ENCODE peak calls at places on chromosomes 13 and 19, in six cellular contexts. M, F, S, P, R and D are unnamed samples.
A peak's percentile ranks its signal among the peaks of the same experiment; 100 is the strongest.

GRCh38 chr13:50203256-50204083 is 188.2 kb downstream of the KCNRG start:
- DNase-seq in M (no peak), F (no peak), S (no peak), P (no peak), R (no peak), D (no peak)

GRCh38 chr13:96053003-96053703 is at the start of gene UGGT2:
- DNase-seq in M (peak; percentile 97), F (peak; percentile 94), S (peak; percentile 85), P (peak; percentile 97), R (peak; percentile 95), D (no peak)

GRCh38 chr13:37918116-37919100 is 48.8 kb upstream of the TRPC4 start:
- DNase-seq in M (no peak), F (no peak), S (no peak), P (no peak), R (no peak), D (no peak)

GRCh38 chr13:112202966-112203365 is 136.0 kb downstream of the SOX1 start:
- DNase-seq in M (no peak), F (no peak), S (no peak), P (no peak), R (no peak), D (no peak)

GRCh38 chr13:19810996-19811881 is 28.5 kb upstream of the PSPC1 start:
- DNase-seq in M (no peak), F (no peak), S (no peak), P (no peak), R (no peak), D (no peak)

GRCh38 chr19:29271911-29272310 is 59.0 kb upstream of the UQCRFS1 start:
- DNase-seq in M (no peak), F (no peak), S (no peak), P (no peak), R (no peak), D (no peak)

GRCh38 chr19:1935484-1936208 is 5.3 kb upstream of the CSNK1G2 start:
- DNase-seq in M (peak; percentile 64), F (no peak), S (no peak), P (no peak), R (no peak), D (no peak)

GRCh38 chr13:101649490-101650126 is 197.1 kb downstream of the ITGBL1 start:
- DNase-seq in M (no peak), F (no peak), S (peak; percentile 46), P (no peak), R (no peak), D (peak; percentile 88)

GRCh38 chr13:44379885-44380284 is 6.3 kb downstream of the SERP2 start:
- DNase-seq in M (no peak), F (no peak), S (no peak), P (no peak), R (no peak), D (no peak)

GRCh38 chr19:40283414-40284250 is 1.5 kb downstream of the AKT2 start:
- DNase-seq in M (peak; percentile 90), F (peak; percentile 66), S (no peak), P (no peak), R (no peak), D (no peak)

GRCh38 chr13:24263652-24264051 is 45.7 kb upstream of the C1QTNF9 start:
- DNase-seq in M (no peak), F (no peak), S (no peak), P (no peak), R (no peak), D (no peak)

GRCh38 chr13:27794921-27795717 is 2.8 kb downstream of the GSX1 start:
- DNase-seq in M (no peak), F (no peak), S (no peak), P (no peak), R (no peak), D (no peak)

GRCh38 chr13:44382635-44383145 is 9.1 kb downstream of the SERP2 start:
- DNase-seq in M (no peak), F (no peak), S (no peak), P (peak; percentile 66), R (peak; percentile 63), D (no peak)

GRCh38 chr13:95784161-95784880 is 107.4 kb downstream of the DNAJC3 start:
- DNase-seq in M (no peak), F (no peak), S (no peak), P (no peak), R (no peak), D (peak; percentile 64)

GRCh38 chr13:86946734-86947133 is 724.4 kb upstream of the SLITRK5 start:
- DNase-seq in M (no peak), F (no peak), S (no peak), P (no peak), R (no peak), D (no peak)

GRCh38 chr19:50790365-50790825 is at the start of gene ACP4:
- DNase-seq in M (no peak), F (no peak), S (no peak), P (no peak), R (no peak), D (no peak)

GRCh38 chr19:41263042-41263849 is 926 bp upstream of the HNRNPUL1 start:
- DNase-seq in M (peak; percentile 73), F (peak; percentile 70), S (peak; percentile 68), P (peak; percentile 66), R (peak; percentile 82), D (peak; percentile 10)

GRCh38 chr13:97385146-97385545 is 48.8 kb upstream of the RAP2A start:
- DNase-seq in M (no peak), F (no peak), S (no peak), P (no peak), R (no peak), D (no peak)

GRCh38 chr13:59746291-59746962 is 417.3 kb downstream of the DIAPH3 start:
- DNase-seq in M (no peak), F (no peak), S (no peak), P (no peak), R (no peak), D (no peak)

GRCh38 chr13:49098771-49099512 is 121.2 kb upstream of the MLNR start:
- DNase-seq in M (no peak), F (no peak), S (no peak), P (no peak), R (no peak), D (no peak)

GRCh38 chr13:49100637-49101570 is 119.2 kb upstream of the MLNR start:
- DNase-seq in M (no peak), F (no peak), S (no peak), P (no peak), R (no peak), D (no peak)

GRCh38 chr13:49098198-49098597 is 121.9 kb upstream of the MLNR start:
- DNase-seq in M (no peak), F (no peak), S (no peak), P (no peak), R (no peak), D (no peak)

GRCh38 chr13:49097374-49097773 is 121.7 kb downstream of the FNDC3A start:
- DNase-seq in M (no peak), F (no peak), S (no peak), P (no peak), R (no peak), D (no peak)

DNA sequence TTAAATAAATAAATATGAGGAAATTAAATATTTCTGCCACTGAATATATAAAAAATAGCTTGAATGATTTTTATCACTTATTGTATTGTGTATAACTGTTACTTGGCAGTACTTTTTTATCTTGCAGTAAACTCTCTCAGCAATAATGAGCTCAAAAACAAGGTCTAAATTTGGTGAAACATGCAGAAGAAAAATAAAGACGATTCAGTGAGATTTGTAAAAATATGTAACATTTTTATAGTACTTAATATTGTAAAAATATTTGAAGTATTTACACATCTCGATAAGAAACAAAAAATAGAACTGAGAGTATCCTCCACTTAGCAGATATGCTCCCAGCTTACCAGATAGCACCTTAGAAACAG is 120.6 kb upstream of the MLNR start:
- DNase-seq in M (no peak), F (no peak), S (no peak), P (no peak), R (no peak), D (no peak)
- TF ChIP-seq CTCF in M (no peak), F (no peak), S (no peak), P (no peak), R (no peak), D (no peak)

GRCh38 chr19:43502419-43502976 is 2.0 kb downstream of the PHLDB3 start:
- DNase-seq in M (no peak), F (no peak), S (no peak), P (no peak), R (no peak), D (no peak)
- H3K4me3 ChIP-seq in M (peak overlapping the region; percentile 76), F (no peak overlapping the region), S (peak overlapping the region; percentile 3), P (no peak overlapping the region), R (no peak overlapping the region), D (no peak overlapping the region)

GRCh38 chr13:36847541-36848045 is 28.6 kb downstream of the RFXAP start:
- DNase-seq in M (no peak), F (no peak), S (no peak), P (peak; percentile 51), R (no peak), D (no peak)

GRCh38 chr13:36850790-36851438 is 31.9 kb downstream of the RFXAP start:
- DNase-seq in M (no peak), F (no peak), S (no peak), P (no peak), R (no peak), D (no peak)

DNA sequence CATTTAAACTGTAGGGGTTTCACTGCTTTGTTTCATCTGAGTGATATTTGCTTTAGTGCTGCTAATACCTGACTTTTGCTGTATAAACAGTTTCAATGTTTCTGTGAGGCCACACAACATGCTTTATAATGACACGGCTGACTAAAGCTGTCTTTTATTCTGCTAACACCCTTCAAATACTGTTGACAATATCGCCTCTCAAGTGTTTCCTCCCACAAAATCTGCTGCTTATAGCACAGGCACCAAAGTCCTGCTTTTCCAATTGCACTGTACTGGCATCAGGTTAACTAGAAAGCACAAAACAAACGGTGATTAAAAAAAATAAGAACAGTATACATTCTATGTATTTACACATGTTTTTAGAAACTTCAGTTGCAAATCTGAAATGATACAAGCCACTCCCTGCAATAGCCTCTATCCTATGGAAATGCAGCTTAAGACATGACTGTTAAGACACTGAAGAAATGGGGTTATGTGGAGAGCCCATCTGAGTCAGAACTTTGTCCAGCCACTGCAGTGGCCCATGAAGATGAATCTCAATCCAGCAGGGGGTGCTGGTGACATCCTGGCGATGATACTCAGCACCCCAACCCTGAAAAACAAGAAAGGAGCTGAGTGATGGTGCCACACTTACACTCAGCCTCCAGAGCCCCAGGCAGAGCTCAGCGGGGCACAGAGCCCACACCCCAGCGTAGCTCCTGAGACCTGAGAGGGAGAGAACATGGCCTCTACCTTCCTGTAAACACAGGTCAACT is 29.4 kb downstream of the RFXAP start:
- DNase-seq in M (no peak), F (no peak), S (no peak), P (no peak), R (no peak), D (no peak)
- TF ChIP-seq CTCF in M (peak; percentile 23), F (no peak), S (no peak), P (no peak), R (no peak), D (peak; percentile 47)

GRCh38 chr13:110875243-110875642 is 39.6 kb downstream of the ANKRD10 start:
- DNase-seq in M (no peak), F (no peak), S (no peak), P (no peak), R (no peak), D (no peak)
- H3K4me3 ChIP-seq in M (no peak overlapping the region), F (no peak overlapping the region), S (peak overlapping the region; percentile 52), P (peak overlapping the region; percentile 45), R (no peak overlapping the region), D (peak overlapping the region; percentile 43)